ENCODE peak calls at places on chromosomes 6 and 20, in seven cellular contexts. T is ovary, S is A549, C is mucosa of descending colon, A is uterus, G is AG04449, F is cardiac muscle cell. R is an unnamed sample.

GRCh38 chr6:2749972-2750600 is 636 bp downstream of the MYLK4 start:
- DNase-seq in T (peak), S (peak), C (no peak), A (peak), G (no peak), F (peak), R (peak)

GRCh38 chr6:150346346-150346745 is 22.5 kb upstream of the IYD start:
- DNase-seq in T (no peak), S (no peak), C (no peak), A (no peak), G (no peak), F (no peak), R (no peak)

GRCh38 chr20:20247234-20247633 is 120.7 kb upstream of the INSM1 start:
- DNase-seq in T (no peak), S (no peak), C (no peak), A (no peak), G (no peak), F (no peak), R (no peak)

GRCh38 chr6:38493929-38494547 is 145.7 kb downstream of the BTBD9 start:
- DNase-seq in T (peak), S (no peak), C (no peak), A (peak), G (no peak), F (peak), R (peak)

GRCh38 chr20:32164984-32165735 is 42.4 kb downstream of the PLAGL2 start:
- DNase-seq in T (peak), S (no peak), C (peak), A (peak), G (no peak), F (no peak), R (peak)

GRCh38 chr6:101083533-101084172 is 202.5 kb upstream of the ASCC3 start:
- DNase-seq in T (no peak), S (peak), C (no peak), A (no peak), G (peak), F (no peak), R (no peak)

GRCh38 chr6:11439908-11440307 is 97.6 kb upstream of the TMEM170B start:
- DNase-seq in T (no peak), S (no peak), C (no peak), A (no peak), G (no peak), F (no peak), R (no peak)

GRCh38 chr6:113903666-113904330 is 46.7 kb downstream of the MARCKS start:
- DNase-seq in T (peak), S (no peak), C (peak), A (peak), G (no peak), F (no peak), R (peak)

GRCh38 chr20:62902926-62903615 is 23.2 kb downstream of the DIDO1 start:
- DNase-seq in T (no peak), S (no peak), C (no peak), A (no peak), G (no peak), F (no peak), R (no peak)

GRCh38 chr6:101683884-101684283 is 290.4 kb downstream of the GRIK2 start:
- DNase-seq in T (no peak), S (no peak), C (no peak), A (no peak), G (no peak), F (no peak), R (no peak)

GRCh38 chr6:105179244-105180065 is at the start of gene POPDC3:
- DNase-seq in T (no peak), S (peak), C (no peak), A (no peak), G (no peak), F (peak), R (peak)

GRCh38 chr20:36835025-36835424 is 40.9 kb upstream of the TLDC2 start:
- DNase-seq in T (no peak), S (no peak), C (peak), A (no peak), G (no peak), F (no peak), R (no peak)

GRCh38 chr20:29689411-29690225 is 1567.8 kb upstream of the DEFB115 start:
- DNase-seq in T (no peak), S (no peak), C (peak), A (no peak), G (no peak), F (no peak), R (peak)

GRCh38 chr6:4398806-4399205 is 263.4 kb upstream of the ECI2 start:
- DNase-seq in T (no peak), S (no peak), C (no peak), A (no peak), G (no peak), F (no peak), R (no peak)

GRCh38 chr6:166544294-166544605 is 42.2 kb downstream of the RAMACL start:
- DNase-seq in T (no peak), S (no peak), C (no peak), A (no peak), G (no peak), F (no peak), R (no peak)

GRCh38 chr6:97470322-97470721 is 187.3 kb upstream of the MMS22L start:
- DNase-seq in T (no peak), S (no peak), C (no peak), A (no peak), G (no peak), F (no peak), R (no peak)

GRCh38 chr6:119526609-119527605 is 177.3 kb upstream of the MAN1A1 start:
- DNase-seq in T (no peak), S (no peak), C (no peak), A (no peak), G (no peak), F (no peak), R (no peak)

GRCh38 chr20:18066421-18067333 is 9.0 kb upstream of the OVOL2 start:
- DNase-seq in T (no peak), S (no peak), C (no peak), A (no peak), G (no peak), F (no peak), R (no peak)

GRCh38 chr6:52595000-52595795 is 18.3 kb upstream of the TRAM2 start:
- DNase-seq in T (no peak), S (no peak), C (peak), A (peak), G (peak), F (no peak), R (peak)

GRCh38 chr6:110682460-110682853 is 132.8 kb downstream of the CDK19 start:
- DNase-seq in T (peak), S (peak), C (no peak), A (peak), G (peak), F (peak), R (peak)

GRCh38 chr20:42588847-42589246 is 600.9 kb downstream of the PTPRT start:
- DNase-seq in T (no peak), S (no peak), C (no peak), A (no peak), G (no peak), F (no peak), R (no peak)

GRCh38 chr6:7171119-7171518 is 63.4 kb downstream of the RREB1 start:
- DNase-seq in T (no peak), S (no peak), C (peak), A (no peak), G (no peak), F (no peak), R (no peak)

GRCh38 chr6:85672623-85673022 is 29.9 kb upstream of the SYNCRIP start:
- DNase-seq in T (no peak), S (no peak), C (no peak), A (no peak), G (no peak), F (no peak), R (no peak)

GRCh38 chr6:27419363-27419762 is 30.8 kb downstream of the ZNF391 start:
- DNase-seq in T (no peak), S (no peak), C (no peak), A (no peak), G (no peak), F (no peak), R (no peak)

GRCh38 chr20:10474606-10475184 is 39.6 kb downstream of the SLX4IP start:
- DNase-seq in T (no peak), S (no peak), C (no peak), A (peak), G (no peak), F (no peak), R (peak)

GRCh38 chr20:58875541-58876134 is 23.1 kb downstream of the GNAS start:
- DNase-seq in T (no peak), S (no peak), C (no peak), A (no peak), G (no peak), F (no peak), R (no peak)

GRCh38 chr20:52494244-52494643 is 302.7 kb upstream of the ZFP64 start:
- DNase-seq in T (no peak), S (no peak), C (no peak), A (no peak), G (peak), F (no peak), R (no peak)

DNA sequence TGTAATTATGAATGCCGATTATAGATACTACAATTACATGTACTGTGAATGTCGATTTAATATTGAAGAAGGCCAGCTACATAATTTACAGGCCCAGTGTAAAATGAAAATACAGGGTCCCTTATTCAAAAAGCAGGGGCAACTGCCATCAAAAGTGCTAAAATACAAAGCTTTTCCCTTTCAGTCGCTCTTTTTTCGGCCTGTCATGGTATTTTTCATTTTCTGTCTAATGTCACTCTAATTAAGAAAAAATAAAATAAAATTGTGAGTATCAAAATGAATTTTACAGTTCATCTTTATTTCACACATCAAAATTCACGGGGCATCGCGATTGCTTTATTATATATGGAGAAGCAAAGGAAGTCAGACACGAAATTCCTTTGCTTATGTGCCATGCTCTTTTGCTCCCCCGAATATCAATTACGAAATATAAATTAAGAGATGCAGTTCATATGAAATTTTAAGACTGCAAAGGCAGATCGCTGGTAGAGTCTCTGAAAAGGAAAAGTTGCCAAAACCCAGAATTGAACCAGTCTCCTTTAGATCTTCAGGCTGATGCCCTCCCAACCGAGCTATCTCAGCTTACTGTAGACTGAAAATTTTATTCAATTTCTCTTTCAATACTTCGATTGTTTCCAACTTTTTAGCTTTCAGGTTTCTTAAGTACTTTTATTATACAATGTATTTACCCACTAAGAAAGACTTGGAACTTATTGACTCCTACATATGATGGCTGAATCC is 197.0 kb downstream of the TRIM27 start:
- DNase-seq in T (no peak), S (no peak), C (no peak), A (no peak), G (no peak), F (no peak), R (no peak)
- H3K4me3 ChIP-seq in T (no peak), S (no peak), C (no peak), A (no peak), G (no peak), F (no peak), R (no peak)

GRCh38 chr6:13794184-13794583 is 20.2 kb downstream of the MCUR1 start:
- DNase-seq in T (no peak), S (no peak), C (no peak), A (no peak), G (peak), F (no peak), R (no peak)
- H3K4me3 ChIP-seq in T (no peak), S (no peak), C (no peak), A (no peak), G (no peak), F (no peak), R (no peak)

GRCh38 chr6:122154912-122155516 is 244.4 kb upstream of the HSF2 start:
- DNase-seq in T (peak), S (no peak), C (no peak), A (no peak), G (no peak), F (no peak), R (no peak)

GRCh38 chr6:122147291-122147690 is 252.2 kb upstream of the HSF2 start:
- DNase-seq in T (no peak), S (no peak), C (no peak), A (no peak), G (no peak), F (no peak), R (no peak)

GRCh38 chr6:122153530-122153929 is 245.9 kb upstream of the HSF2 start:
- DNase-seq in T (no peak), S (no peak), C (no peak), A (no peak), G (no peak), F (peak), R (no peak)

GRCh38 chr6:122151768-122152167 is 247.7 kb upstream of the HSF2 start:
- DNase-seq in T (no peak), S (no peak), C (no peak), A (no peak), G (no peak), F (no peak), R (no peak)

DNA sequence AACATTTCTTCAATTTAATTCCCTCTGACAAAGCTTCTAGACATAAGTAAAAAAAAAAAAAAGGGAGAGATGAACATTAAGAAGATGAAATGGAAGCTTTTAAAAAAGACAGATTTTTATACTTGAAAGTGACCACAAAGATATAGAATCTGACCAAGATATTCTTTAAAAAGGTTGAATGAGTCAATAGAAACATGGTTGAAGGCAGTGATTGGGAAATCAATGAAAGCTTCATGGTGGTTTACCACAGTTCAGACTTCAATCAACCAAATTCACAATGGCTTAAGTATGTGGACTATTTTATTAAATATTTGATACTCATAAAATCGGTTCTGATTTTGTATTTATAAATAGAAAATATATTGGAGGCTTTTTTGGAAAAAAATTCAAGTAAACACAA is 248.4 kb upstream of the HSF2 start:
- DNase-seq in T (no peak), S (no peak), C (no peak), A (no peak), G (no peak), F (no peak), R (no peak)
- H3K4me3 ChIP-seq in T (no peak), S (no peak), C (no peak), A (no peak), G (no peak), F (no peak), R (no peak)

GRCh38 chr6:163232649-163233048 is 181.9 kb upstream of the QKI start:
- DNase-seq in T (no peak), S (no peak), C (no peak), A (no peak), G (no peak), F (no peak), R (no peak)
- H3K4me3 ChIP-seq in T (no peak), S (no peak), C (no peak), A (no peak), G (no peak), F (no peak), R (no peak)